ENCODE peak calls at places on chromosomes 5 and 9, in eight cellular contexts. X is T-helper 9 cell; I is NCI-H1417; Y is activated CD4-positive, alpha-beta memory T cell treated with anti-CD3 and anti-CD28 coated beads, Interleukin-2, amount 10 ng/mL, durations not matched to agents 7 days and 5 days; U is M059J; E is cardiac muscle cell; F is stimulated activated CD4-positive, alpha-beta T cell treated with anti-CD3 and anti-CD28 coated beads, Interleukin-1b, Interleukin-23, amount 100 ng/mL, for 4 hours; T is KG1. S is an unnamed sample.

GRCh38 chr5:170006016-170006415 is 25.7 kb upstream of the INSYN2B start:
- DNase-seq in X (no peak), E (no peak), I (no peak), U (peak), Y (no peak), F (no peak), T (no peak), S (no peak)

GRCh38 chr9:95775191-95775590 is 100.3 kb upstream of the ERCC6L2 start:
- DNase-seq in X (no peak), I (no peak), U (no peak), F (no peak), E (no peak), Y (no peak), T (no peak), S (no peak)

GRCh38 chr5:68817696-68818695 is 275.8 kb upstream of the SLC30A5 start:
- DNase-seq in T (no peak), U (peak), F (no peak), X (no peak), I (no peak), E (no peak), Y (no peak), S (peak)

GRCh38 chr9:114071197-114071795 is 6.8 kb downstream of the AMBP start:
- DNase-seq in E (no peak), I (no peak), F (no peak), T (no peak), X (no peak), U (no peak), Y (no peak), S (no peak)

GRCh38 chr5:158922816-158923215 is 176.9 kb downstream of the EBF1 start:
- DNase-seq in E (no peak), U (no peak), Y (no peak), X (no peak), F (no peak), I (peak), T (no peak), S (peak)

GRCh38 chr9:112120471-112120925 is 54.6 kb downstream of the SUSD1 start:
- DNase-seq in Y (no peak), X (no peak), F (no peak), I (no peak), U (peak), E (no peak), T (no peak), S (no peak)

GRCh38 chr5:84274585-84275468 is 109.9 kb downstream of the EDIL3 start:
- DNase-seq in X (no peak), Y (no peak), F (no peak), I (peak), E (peak), U (peak), T (peak), S (no peak)

GRCh38 chr9:77750284-77750683 is 102.2 kb upstream of the GNA14 start:
- DNase-seq in T (no peak), Y (no peak), E (no peak), X (no peak), F (no peak), I (no peak), U (no peak), S (no peak)

GRCh38 chr9:84340535-84340934 is at the start of gene SLC28A3:
- DNase-seq in E (no peak), X (no peak), F (no peak), T (no peak), Y (no peak), U (no peak), I (no peak), S (no peak)

GRCh38 chr5:1217596-1218206 is 7.5 kb upstream of the SLC6A18 start:
- DNase-seq in E (no peak), F (no peak), X (no peak), I (peak), Y (no peak), U (no peak), T (no peak), S (no peak)

GRCh38 chr5:163161512-163161911 is 275.9 kb upstream of the CCNG1 start:
- DNase-seq in E (no peak), T (no peak), U (no peak), X (no peak), F (no peak), Y (no peak), I (no peak), S (no peak)

GRCh38 chr9:81395301-81396054 is 293.9 kb downstream of the TLE1 start:
- DNase-seq in T (no peak), U (no peak), E (peak), F (no peak), X (no peak), I (no peak), Y (no peak), S (no peak)

GRCh38 chr5:112163435-112163834 is 255.6 kb downstream of the EPB41L4A start:
- DNase-seq in F (no peak), U (no peak), Y (no peak), X (no peak), T (no peak), E (no peak), I (no peak), S (no peak)

GRCh38 chr9:137423001-137423809 is at the start of the genes EXD3 and NOXA1:
- DNase-seq in F (peak), Y (peak), E (peak), T (peak), U (peak), I (peak), X (peak), S (peak)

GRCh38 chr9:135051316-135052038 is 36.0 kb upstream of the OLFM1 start:
- DNase-seq in X (no peak), U (no peak), E (no peak), T (no peak), F (no peak), I (no peak), Y (no peak), S (no peak)

GRCh38 chr5:53063176-53063575 is 46.4 kb downstream of the MOCS2 start:
- DNase-seq in E (peak), T (no peak), Y (no peak), I (no peak), X (no peak), U (no peak), F (no peak), S (no peak)

GRCh38 chr5:5490774-5491347 is 68.4 kb downstream of the ICE1 start:
- DNase-seq in T (no peak), X (no peak), Y (no peak), E (no peak), F (no peak), U (no peak), I (peak), S (no peak)

GRCh38 chr5:143428738-143429420 is 25.4 kb upstream of the NR3C1 start:
- DNase-seq in T (no peak), U (no peak), X (no peak), F (no peak), I (no peak), Y (no peak), E (peak), S (no peak)

GRCh38 chr9:70222354-70222753 is 36.4 kb upstream of the SMC5 start:
- DNase-seq in X (no peak), I (no peak), F (no peak), T (no peak), E (no peak), Y (no peak), U (no peak), S (no peak)

GRCh38 chr9:89179920-89180667 is 1.5 kb upstream of the SHC3 start:
- DNase-seq in T (peak), E (peak), Y (peak), X (no peak), F (peak), I (peak), U (peak), S (peak)

GRCh38 chr9:101271102-101271501 is 113.7 kb downstream of the BAAT start:
- DNase-seq in X (no peak), Y (no peak), U (no peak), I (no peak), F (no peak), T (no peak), E (no peak), S (no peak)

GRCh38 chr9:120767451-120767850 is 25.8 kb downstream of the FBXW2 start:
- DNase-seq in I (no peak), T (no peak), U (no peak), X (no peak), F (no peak), E (no peak), Y (no peak), S (no peak)

GRCh38 chr5:6733411-6734242 is 20.4 kb downstream of the TENT4A start:
- DNase-seq in Y (no peak), X (no peak), U (no peak), F (no peak), E (peak), T (no peak), I (no peak), S (no peak)

GRCh38 chr5:126360467-126360866 is 62.7 kb upstream of the GRAMD2B start:
- DNase-seq in U (no peak), I (no peak), F (no peak), T (no peak), X (no peak), E (peak), Y (no peak), S (no peak)

GRCh38 chr9:123696476-123696875 is 233.4 kb downstream of the DENND1A start:
- DNase-seq in Y (no peak), X (no peak), U (no peak), F (no peak), I (no peak), E (no peak), T (no peak), S (no peak)

GRCh38 chr9:95078516-95078915 is 239.0 kb downstream of the FANCC start:
- DNase-seq in X (no peak), Y (no peak), T (no peak), E (no peak), I (no peak), F (no peak), U (no peak), S (no peak)

GRCh38 chr5:11177993-11178711 is 417.1 kb upstream of the DAP start:
- DNase-seq in X (no peak), U (no peak), T (no peak), I (no peak), F (no peak), Y (no peak), E (no peak), S (no peak)

GRCh38 chr5:72441861-72442540 is 65.2 kb downstream of the ZNF366 start:
- DNase-seq in Y (no peak), X (no peak), U (peak), T (no peak), F (no peak), I (no peak), E (peak), S (no peak)

GRCh38 chr5:69231851-69232250 is 2.8 kb upstream of the CDK7 start:
- DNase-seq in E (no peak), X (no peak), Y (no peak), U (peak), F (no peak), T (no peak), I (no peak), S (no peak)

GRCh38 chr5:151097081-151097480 is 16.2 kb upstream of the TNIP1 start:
- DNase-seq in E (no peak), T (no peak), I (no peak), U (no peak), X (no peak), F (no peak), Y (no peak), S (no peak)

GRCh38 chr9:125630436-125630835 is 76.6 kb downstream of the MAPKAP1 start:
- DNase-seq in F (no peak), Y (no peak), E (peak), X (no peak), I (no peak), U (no peak), T (no peak), S (no peak)

GRCh38 chr5:172059661-172060100 is 53.2 kb upstream of the FBXW11 start:
- DNase-seq in I (no peak), U (no peak), Y (no peak), E (peak), X (no peak), T (no peak), F (no peak), S (peak)

GRCh38 chr5:179374506-179375235 is 29.4 kb upstream of the ADAMTS2 start:
- DNase-seq in I (no peak), Y (no peak), E (no peak), U (no peak), F (no peak), T (no peak), X (no peak), S (no peak)

GRCh38 chr5:16666140-16666860 is 49.5 kb upstream of the RETREG1 start:
- DNase-seq in X (no peak), E (no peak), U (no peak), T (no peak), Y (no peak), F (no peak), I (no peak), S (no peak)